ENCODE peak calls at places on chromosomes 3 and 15, in five cellular contexts. U is omental fat pad, H is Peyer's patch, A is OCI-LY7, E is nephron progenitor cell. N is an unnamed sample.

GRCh38 chr3:147391726-147392082 is 14.6 kb downstream of the ZIC4 start:
- DNase-seq in U (no peak), H (no peak), A (no peak), E (no peak), N (no peak)

GRCh38 chr3:175161291-175161690 is 302.2 kb downstream of the NAALADL2 start:
- DNase-seq in U (no peak), H (no peak), A (no peak), E (no peak), N (no peak)

GRCh38 chr3:154101250-154101649 is 19.9 kb upstream of the ARHGEF26 start:
- DNase-seq in U (no peak), H (no peak), A (no peak), E (no peak), N (no peak)

GRCh38 chr15:78921517-78921916 is 23.3 kb downstream of the CTSH start:
- DNase-seq in U (no peak), H (no peak), A (no peak), E (no peak), N (no peak)

GRCh38 chr3:42654331-42655201 is 1.1 kb downstream of the ZBTB47 start:
- DNase-seq in U (no peak), H (peak), A (no peak), E (peak), N (no peak)

GRCh38 chr15:68354923-68355322 is 77.0 kb downstream of the ITGA11 start:
- DNase-seq in U (no peak), H (no peak), A (no peak), E (no peak), N (no peak)

GRCh38 chr3:38168988-38169363 is 3.6 kb downstream of the OXSR1 start:
- DNase-seq in U (no peak), H (no peak), A (no peak), E (no peak), N (no peak)

GRCh38 chr3:49017978-49018706 is at the start of gene DALRD3:
- DNase-seq in U (peak), H (peak), A (peak), E (peak), N (peak)

GRCh38 chr3:152175576-152175883 is 93.2 kb upstream of the MBNL1 start:
- DNase-seq in U (no peak), H (no peak), A (no peak), E (no peak), N (no peak)

GRCh38 chr15:75843618-75844610 is 667 bp downstream of the UBE2Q2 start:
- DNase-seq in U (peak), H (peak), A (peak), E (peak), N (peak)

GRCh38 chr3:49358217-49358883 is at the start of gene GPX1:
- DNase-seq in U (peak), H (peak), A (peak), E (peak), N (peak)

GRCh38 chr3:38354588-38355344 is 8.2 kb downstream of the XYLB start:
- DNase-seq in U (no peak), H (no peak), A (no peak), E (no peak), N (no peak)

GRCh38 chr3:161266731-161267150 is 45.6 kb downstream of the NMD3 start:
- DNase-seq in U (no peak), H (no peak), A (no peak), E (no peak), N (no peak)

GRCh38 chr3:185272051-185272450 is 18.2 kb upstream of the EHHADH start:
- DNase-seq in U (no peak), H (no peak), A (no peak), E (no peak), N (no peak)

GRCh38 chr3:185267193-185267592 is 13.3 kb upstream of the EHHADH start:
- DNase-seq in U (no peak), H (no peak), A (no peak), E (no peak), N (no peak)

GRCh38 chr3:185270956-185271332 is 17.1 kb upstream of the EHHADH start:
- DNase-seq in U (no peak), H (no peak), A (no peak), E (no peak), N (no peak)

GRCh38 chr3:185268194-185268809 is 14.5 kb upstream of the EHHADH start:
- DNase-seq in U (no peak), H (no peak), A (no peak), E (no peak), N (no peak)

DNA sequence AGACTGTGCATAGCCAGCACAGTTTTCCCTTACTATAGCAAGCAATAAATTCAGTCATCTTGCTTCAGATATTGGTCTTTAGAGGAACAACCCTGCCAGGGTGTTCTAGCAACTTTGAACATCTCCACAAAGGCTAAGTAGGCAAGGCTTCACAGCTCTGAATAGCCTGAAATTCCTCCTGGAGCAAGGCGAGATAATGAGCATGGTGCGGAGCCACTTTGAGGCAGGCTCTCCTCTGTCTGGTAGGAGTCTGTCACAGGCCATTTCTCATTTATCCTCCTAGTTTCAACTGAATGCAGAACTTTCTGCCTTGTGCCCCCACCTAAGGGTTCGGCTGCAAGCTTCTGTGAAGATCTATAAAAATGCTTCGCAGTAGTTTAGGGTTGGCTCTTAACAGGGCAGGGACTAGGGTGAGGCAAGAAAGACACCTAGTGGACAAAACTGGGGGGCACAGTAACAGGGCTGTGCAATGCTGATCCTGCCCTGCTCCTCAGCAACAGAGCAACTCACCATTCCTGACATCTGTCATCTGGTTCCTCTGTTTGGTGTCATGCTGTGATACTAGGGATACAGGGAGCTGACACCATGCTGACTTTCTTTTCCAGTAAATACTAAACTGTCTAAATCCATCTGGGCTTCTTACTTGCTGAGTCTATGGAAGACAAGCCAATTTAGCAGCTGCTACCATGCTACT is 16.6 kb upstream of the EHHADH start:
- DNase-seq in U (no peak), H (no peak), A (no peak), E (peak), N (no peak)
- TF ChIP-seq CTCF in U (no peak), H (no peak), A (peak), E (peak), N (no peak)

GRCh38 chr15:66897971-66898370 is 167.4 kb upstream of the SMAD3 start:
- DNase-seq in U (no peak), H (no peak), A (no peak), E (no peak), N (no peak)

GRCh38 chr15:66900586-66901310 is 164.7 kb upstream of the SMAD3 start:
- DNase-seq in U (no peak), H (no peak), A (no peak), E (no peak), N (no peak)

GRCh38 chr15:66898656-66899402 is 166.6 kb upstream of the SMAD3 start:
- DNase-seq in U (no peak), H (no peak), A (no peak), E (no peak), N (no peak)

GRCh38 chr15:66901336-66902100 is 163.9 kb upstream of the SMAD3 start:
- DNase-seq in U (no peak), H (no peak), A (no peak), E (no peak), N (no peak)

DNA sequence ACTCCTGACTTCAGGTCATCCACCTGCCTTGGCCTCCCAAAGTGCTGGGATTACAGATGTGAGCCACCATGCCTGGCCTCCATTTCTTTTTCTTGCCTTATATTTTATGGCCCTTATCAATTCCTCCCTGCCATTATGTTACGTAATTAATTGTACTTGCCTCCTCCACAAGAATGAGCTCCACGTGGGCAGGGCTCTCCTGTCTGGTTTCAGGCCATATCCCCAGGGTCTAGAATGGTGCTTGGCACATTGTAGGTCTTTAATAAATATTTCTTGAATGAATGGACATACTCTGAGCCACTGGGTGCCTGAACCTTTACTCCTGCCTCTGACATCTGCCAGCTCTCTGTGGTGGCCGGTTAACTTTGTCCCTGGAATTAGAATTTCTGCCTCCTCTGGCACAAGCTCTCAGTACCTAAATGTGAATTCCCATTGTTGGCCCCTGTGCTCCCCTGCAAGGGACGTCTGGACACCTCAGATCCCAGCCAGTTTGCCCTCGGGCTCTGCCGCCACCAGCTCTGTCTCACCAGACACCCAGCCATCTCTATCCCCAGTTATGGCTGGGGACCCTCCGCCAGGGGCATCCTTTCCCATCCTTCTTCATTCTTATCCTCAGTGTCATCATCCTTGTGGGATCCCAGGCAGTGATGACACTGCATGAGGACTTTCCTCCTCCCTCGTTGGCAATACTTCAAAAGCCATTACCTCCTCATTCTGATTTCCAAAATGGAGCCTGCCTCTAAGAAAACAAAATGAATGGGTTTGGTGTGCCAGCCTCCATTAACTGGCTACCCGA is 165.6 kb upstream of the SMAD3 start:
- DNase-seq in U (no peak), H (no peak), A (no peak), E (no peak), N (no peak)
- TF ChIP-seq CTCF in U (no peak), H (no peak), A (no peak), E (no peak), N (no peak)

GRCh38 chr3:128319741-128320141 is 146.9 kb downstream of the DNAJB8 start:
- DNase-seq in U (no peak), H (no peak), A (no peak), E (no peak), N (no peak)

GRCh38 chr3:128323206-128324081 is 143.2 kb downstream of the DNAJB8 start:
- DNase-seq in U (no peak), H (peak), A (no peak), E (no peak), N (no peak)

GRCh38 chr3:128320551-128321340 is 145.9 kb downstream of the DNAJB8 start:
- DNase-seq in U (no peak), H (no peak), A (no peak), E (no peak), N (no peak)

GRCh38 chr3:128321418-128321817 is 145.3 kb downstream of the DNAJB8 start:
- DNase-seq in U (no peak), H (no peak), A (no peak), E (no peak), N (no peak)

GRCh38 chr3:128322030-128323022 is 144.4 kb downstream of the DNAJB8 start:
- DNase-seq in U (no peak), H (peak), A (peak), E (no peak), N (no peak)
- TF ChIP-seq CTCF in U (no peak), H (no peak), A (peak), E (peak), N (no peak)

DNA sequence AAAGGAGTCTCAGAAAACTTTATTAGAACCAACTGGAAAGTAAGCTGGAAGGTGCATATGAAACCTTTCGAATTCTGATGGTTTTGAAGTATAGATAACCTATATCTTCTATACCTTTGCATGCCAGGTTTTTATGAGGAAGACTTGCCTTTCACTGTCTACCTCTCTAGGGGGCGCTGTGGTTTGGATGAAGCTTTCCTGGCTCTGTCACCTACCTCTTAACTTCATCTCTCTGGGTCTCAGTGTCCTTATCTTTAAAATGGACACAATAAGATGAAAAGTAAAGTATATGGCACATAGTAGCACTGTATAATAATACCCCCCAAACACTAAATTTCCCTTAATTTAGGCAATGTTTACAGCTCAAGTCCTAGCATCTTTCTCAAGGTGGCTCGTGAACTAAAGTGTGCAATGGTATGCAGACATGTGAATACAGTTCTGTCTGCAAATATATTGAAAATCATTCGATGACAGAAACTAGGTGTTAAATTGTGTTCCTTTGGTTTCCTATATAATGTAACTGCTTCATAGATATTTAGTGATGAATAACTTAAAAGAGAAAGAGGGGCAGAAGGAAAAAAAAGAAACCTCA is 314.3 kb downstream of the CHST2 start:
- DNase-seq in U (no peak), H (no peak), A (peak), E (no peak), N (no peak)
- TF ChIP-seq CTCF in U (no peak), H (no peak), A (peak), E (peak), N (peak)

GRCh38 chr15:31367021-31367729 is 40.5 kb downstream of the KLF13 start:
- DNase-seq in U (no peak), H (no peak), A (no peak), E (no peak), N (no peak)

GRCh38 chr15:31365655-31366127 is 39.1 kb downstream of the KLF13 start:
- DNase-seq in U (peak), H (peak), A (peak), E (peak), N (peak)

GRCh38 chr15:31367730-31368344 is 41.2 kb downstream of the KLF13 start:
- DNase-seq in U (no peak), H (no peak), A (peak), E (no peak), N (no peak)

GRCh38 chr15:31365032-31365654 is 38.5 kb downstream of the KLF13 start:
- DNase-seq in U (no peak), H (no peak), A (no peak), E (no peak), N (no peak)

GRCh38 chr15:31366169-31366734 is 39.6 kb downstream of the KLF13 start:
- DNase-seq in U (no peak), H (no peak), A (no peak), E (no peak), N (no peak)
- TF ChIP-seq CTCF in U (no peak), H (no peak), A (no peak), E (no peak), N (peak)

GRCh38 chr3:47503033-47503432 is 10.5 kb downstream of the ELP6 start:
- DNase-seq in U (no peak), H (no peak), A (no peak), E (no peak), N (no peak)

DNA sequence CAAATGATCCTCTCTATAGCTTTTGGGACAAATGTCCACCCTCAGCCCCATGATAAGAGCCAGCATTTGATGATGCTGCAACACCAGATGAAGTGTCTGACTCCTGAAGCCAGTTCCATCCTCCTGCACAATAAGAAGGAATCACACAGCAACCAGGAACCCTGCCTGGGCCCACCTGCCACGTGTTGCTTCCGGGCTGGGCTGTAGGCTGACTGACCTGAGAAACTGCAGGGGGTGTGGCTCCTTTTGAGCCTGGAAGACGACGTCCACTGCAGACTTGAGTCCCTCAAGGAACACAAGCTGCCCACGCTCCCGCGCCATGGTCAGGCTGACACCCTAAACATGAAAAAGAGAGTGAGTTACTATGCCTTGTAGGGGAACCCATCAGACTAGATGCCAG is 9.4 kb downstream of the ELP6 start:
- DNase-seq in U (no peak), H (no peak), A (no peak), E (no peak), N (no peak)
- TF ChIP-seq CTCF in U (no peak), H (no peak), A (no peak), E (no peak), N (no peak)

N was measured in natural killer cell.